ENCODE peak calls at places on chromosomes 3 and 15, in eight cellular contexts. V, Z, T, C, F, L, P and D are unnamed samples.

GRCh38 chr15:68211656-68212320 is 6.7 kb upstream of the CALML4 start:
- DNase-seq in V (no peak), Z (no peak), T (no peak), C (no peak), F (no peak), L (no peak), P (no peak), D (no peak)

GRCh38 chr15:72196409-72197044 is 1.1 kb downstream of the GRAMD2A start:
- DNase-seq in V (no peak), Z (no peak), T (no peak), C (no peak), F (no peak), L (no peak), P (no peak), D (peak)

GRCh38 chr3:155362808-155363689 is 69.6 kb upstream of the STRIT1 start:
- DNase-seq in V (no peak), Z (no peak), T (no peak), C (no peak), F (no peak), L (no peak), P (no peak), D (no peak)

GRCh38 chr15:92809880-92810361 is 90.2 kb upstream of the CHD2 start:
- DNase-seq in V (no peak), Z (peak), T (peak), C (no peak), F (no peak), L (no peak), P (peak), D (peak)

GRCh38 chr3:114451561-114452018 is 157.8 kb downstream of the TIGIT start:
- DNase-seq in V (no peak), Z (peak), T (peak), C (no peak), F (no peak), L (peak), P (no peak), D (no peak)

GRCh38 chr15:90264649-90265048 is 823 bp upstream of the NGRN start:
- DNase-seq in V (no peak), Z (peak), T (no peak), C (no peak), F (no peak), L (peak), P (no peak), D (no peak)

GRCh38 chr15:86611392-86612040 is 531.8 kb downstream of the AGBL1 start:
- DNase-seq in V (no peak), Z (no peak), T (no peak), C (no peak), F (no peak), L (no peak), P (no peak), D (no peak)

GRCh38 chr3:189803254-189803653 is 172.1 kb downstream of the TP63 start:
- DNase-seq in V (no peak), Z (no peak), T (no peak), C (no peak), F (no peak), L (no peak), P (no peak), D (no peak)

DNA sequence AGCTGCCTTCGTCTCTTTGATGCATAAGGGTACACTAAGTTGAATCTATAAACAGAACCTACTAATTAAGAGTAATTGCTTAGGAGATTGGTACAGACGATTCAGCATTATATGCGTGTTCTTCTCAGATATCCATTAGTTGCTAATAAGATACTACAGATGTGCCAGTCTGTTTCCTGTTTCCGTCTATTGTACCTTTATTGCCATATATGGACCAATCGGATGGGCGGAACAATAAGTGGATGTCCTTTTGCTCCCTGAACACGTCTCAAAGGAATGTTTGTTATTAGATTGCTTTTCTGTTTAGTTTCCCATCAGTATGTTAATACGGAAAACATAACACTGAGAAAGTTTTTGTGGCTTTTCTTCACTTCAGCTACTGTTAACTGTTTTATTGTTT is 276.6 kb upstream of the RARB start:
- DNase-seq in V (no peak), Z (no peak), T (no peak), C (no peak), F (no peak), L (no peak), P (no peak), D (no peak)
- TF ChIP-seq CTCF in V (no peak), Z (no peak), T (no peak), C (no peak), F (no peak), L (no peak), P (no peak), D (no peak)

GRCh38 chr15:75720787-75721461 is 8.3 kb upstream of the CSPG4 start:
- DNase-seq in V (peak), Z (peak), T (peak), C (no peak), F (no peak), L (peak), P (peak), D (no peak)
- TF ChIP-seq CTCF in V (no peak), Z (peak), T (peak), C (no peak), F (no peak), L (no peak), P (no peak), D (peak)

DNA sequence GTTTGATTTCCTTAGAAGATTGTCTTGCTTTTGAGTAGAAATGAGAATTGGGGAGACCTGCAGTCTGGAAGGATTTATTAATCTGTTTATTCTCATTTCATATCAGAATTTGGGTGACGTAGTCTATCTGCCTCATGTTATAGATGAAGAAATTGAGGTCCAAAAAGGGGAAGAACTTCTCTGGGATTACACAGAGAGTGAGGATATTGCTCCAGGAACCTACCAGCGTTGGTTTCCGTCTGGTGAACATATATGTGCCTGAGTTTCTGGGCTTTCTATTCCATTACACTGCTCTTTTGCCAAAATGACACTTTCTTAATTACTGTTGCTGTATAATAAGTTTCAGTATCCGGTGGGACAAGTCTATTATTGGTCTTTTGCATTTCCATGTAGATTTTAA is 51.9 kb downstream of the CTDSPL start:
- DNase-seq in V (no peak), Z (no peak), T (no peak), C (no peak), F (no peak), L (no peak), P (no peak), D (no peak)
- TF ChIP-seq CTCF in V (no peak), Z (no peak), T (no peak), C (no peak), F (no peak), L (no peak), P (no peak), D (no peak)

DNA sequence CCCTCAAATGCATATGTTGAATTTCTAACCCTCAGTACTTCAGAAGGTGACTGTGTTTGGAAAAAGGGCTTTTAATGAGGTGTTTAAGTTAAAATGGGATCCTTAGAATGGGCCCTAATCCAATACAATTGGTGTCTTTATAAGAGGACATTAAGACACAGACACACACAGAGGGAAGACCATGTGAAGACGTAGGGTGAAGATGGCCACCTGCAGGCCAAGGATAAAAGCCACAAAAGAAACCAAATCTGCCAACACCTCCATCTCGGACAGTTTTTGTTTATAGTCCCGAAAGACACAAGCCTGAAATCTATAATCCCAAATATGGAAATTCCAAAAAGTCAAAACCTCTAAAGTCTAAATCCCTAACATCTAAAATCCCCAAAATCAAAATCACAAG is 4.1 kb upstream of the MASP1 start:
- DNase-seq in V (no peak), Z (no peak), T (no peak), C (no peak), F (no peak), L (no peak), P (no peak), D (no peak)
- TF ChIP-seq CTCF in V (no peak), Z (no peak), T (no peak), C (no peak), F (no peak), L (no peak), P (peak), D (no peak)

GRCh38 chr15:73631915-73632669 is 1.1 kb downstream of the NPTN start:
- DNase-seq in V (no peak), Z (peak), T (peak), C (no peak), F (no peak), L (no peak), P (peak), D (no peak)

GRCh38 chr15:73628976-73629854 is 4.0 kb downstream of the NPTN start:
- DNase-seq in V (no peak), Z (no peak), T (no peak), C (no peak), F (no peak), L (no peak), P (peak), D (no peak)

GRCh38 chr15:73630030-73630429 is 3.2 kb downstream of the NPTN start:
- DNase-seq in V (no peak), Z (no peak), T (no peak), C (no peak), F (no peak), L (no peak), P (no peak), D (no peak)

GRCh38 chr15:73632670-73633058 is 525 bp downstream of the NPTN start:
- DNase-seq in V (no peak), Z (no peak), T (no peak), C (no peak), F (no peak), L (peak), P (peak), D (no peak)

DNA sequence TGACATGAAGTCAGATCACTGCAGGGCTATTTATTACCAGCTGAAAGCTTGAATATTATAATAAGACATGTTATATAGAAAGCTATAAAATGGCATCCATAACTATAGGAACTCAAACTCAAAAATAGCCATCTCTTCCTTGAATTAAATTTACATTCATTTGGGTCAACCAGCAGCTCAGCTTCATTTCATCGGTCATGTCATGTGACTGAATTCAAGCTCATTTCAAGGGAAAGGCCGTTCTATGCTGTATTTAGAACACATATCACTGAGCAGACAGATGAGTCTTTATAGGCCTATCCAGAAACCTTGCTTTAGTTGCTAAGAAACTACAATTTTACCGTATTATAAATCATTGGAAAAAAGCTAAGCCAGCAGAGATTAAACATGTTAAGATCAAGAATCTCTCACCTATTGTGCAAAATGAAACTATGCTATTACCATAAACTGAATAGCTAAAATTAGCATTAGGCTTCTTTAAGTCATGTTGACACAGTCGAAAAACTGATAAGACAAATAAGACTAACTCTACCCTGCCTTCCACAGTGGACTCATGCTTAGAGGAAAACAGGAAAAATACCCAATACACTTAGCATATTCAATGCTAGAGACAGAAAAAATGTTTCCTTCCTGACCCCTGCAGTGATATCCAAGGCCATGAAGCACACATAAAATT is 2.3 kb downstream of the NPTN start:
- DNase-seq in V (no peak), Z (no peak), T (no peak), C (no peak), F (no peak), L (no peak), P (no peak), D (no peak)
- TF ChIP-seq CTCF in V (no peak), Z (no peak), T (no peak), C (no peak), F (no peak), L (no peak), P (no peak), D (no peak)

GRCh38 chr3:52289747-52290595 is 2.3 kb downstream of the GLYCTK start:
- DNase-seq in V (no peak), Z (peak), T (peak), C (no peak), F (no peak), L (peak), P (no peak), D (no peak)
- TF ChIP-seq CTCF in V (no peak), Z (no peak), T (peak), C (no peak), F (peak), L (no peak), P (no peak), D (no peak)

GRCh38 chr3:133937061-133937686 is 41.5 kb upstream of the RAB6B start:
- DNase-seq in V (no peak), Z (peak), T (no peak), C (no peak), F (no peak), L (peak), P (peak), D (no peak)

GRCh38 chr3:133935843-133936825 is 40.5 kb upstream of the RAB6B start:
- DNase-seq in V (no peak), Z (peak), T (no peak), C (no peak), F (no peak), L (peak), P (no peak), D (no peak)

GRCh38 chr3:133939496-133939835 is 43.8 kb upstream of the RAB6B start:
- DNase-seq in V (no peak), Z (no peak), T (no peak), C (no peak), F (no peak), L (peak), P (no peak), D (no peak)

GRCh38 chr3:133938770-133939495 is 43.3 kb upstream of the RAB6B start:
- DNase-seq in V (no peak), Z (peak), T (no peak), C (no peak), F (no peak), L (peak), P (no peak), D (no peak)

GRCh38 chr3:133937756-133938601 is 42.3 kb upstream of the RAB6B start:
- DNase-seq in V (no peak), Z (peak), T (no peak), C (no peak), F (peak), L (peak), P (no peak), D (no peak)
- TF ChIP-seq CTCF in V (no peak), Z (no peak), T (no peak), C (no peak), F (no peak), L (no peak), P (no peak), D (no peak)

GRCh38 chr15:28935316-28935715 is 49.5 kb downstream of the APBA2 start:
- DNase-seq in V (peak), Z (no peak), T (no peak), C (no peak), F (no peak), L (no peak), P (peak), D (peak)
- TF ChIP-seq CTCF in V (peak), Z (no peak), T (no peak), C (no peak), F (no peak), L (no peak), P (peak), D (peak)

DNA sequence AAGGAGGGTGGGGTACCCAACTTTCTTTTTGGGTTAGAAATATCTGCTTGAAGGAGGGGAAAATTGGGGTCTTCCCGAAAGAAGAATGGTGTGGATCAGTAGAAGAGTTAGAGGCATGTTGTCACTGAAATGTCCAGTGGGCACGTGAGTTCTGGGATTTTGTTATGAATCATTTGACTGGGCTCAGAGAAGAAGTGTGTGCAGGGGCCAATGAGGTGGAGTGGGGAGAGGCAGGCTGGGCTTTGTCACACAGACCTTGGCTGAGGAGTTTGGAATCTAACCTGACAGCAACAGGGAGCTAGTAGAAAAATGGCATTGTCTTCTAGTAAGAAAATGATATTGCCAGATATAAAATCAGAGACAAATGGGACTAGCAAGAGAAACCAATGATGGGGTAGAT is 436.8 kb downstream of the MFSD1 start:
- DNase-seq in V (no peak), Z (no peak), T (no peak), C (no peak), F (no peak), L (no peak), P (no peak), D (no peak)
- TF ChIP-seq CTCF in V (no peak), Z (no peak), T (no peak), C (no peak), F (no peak), L (no peak), P (no peak), D (no peak)

DNA sequence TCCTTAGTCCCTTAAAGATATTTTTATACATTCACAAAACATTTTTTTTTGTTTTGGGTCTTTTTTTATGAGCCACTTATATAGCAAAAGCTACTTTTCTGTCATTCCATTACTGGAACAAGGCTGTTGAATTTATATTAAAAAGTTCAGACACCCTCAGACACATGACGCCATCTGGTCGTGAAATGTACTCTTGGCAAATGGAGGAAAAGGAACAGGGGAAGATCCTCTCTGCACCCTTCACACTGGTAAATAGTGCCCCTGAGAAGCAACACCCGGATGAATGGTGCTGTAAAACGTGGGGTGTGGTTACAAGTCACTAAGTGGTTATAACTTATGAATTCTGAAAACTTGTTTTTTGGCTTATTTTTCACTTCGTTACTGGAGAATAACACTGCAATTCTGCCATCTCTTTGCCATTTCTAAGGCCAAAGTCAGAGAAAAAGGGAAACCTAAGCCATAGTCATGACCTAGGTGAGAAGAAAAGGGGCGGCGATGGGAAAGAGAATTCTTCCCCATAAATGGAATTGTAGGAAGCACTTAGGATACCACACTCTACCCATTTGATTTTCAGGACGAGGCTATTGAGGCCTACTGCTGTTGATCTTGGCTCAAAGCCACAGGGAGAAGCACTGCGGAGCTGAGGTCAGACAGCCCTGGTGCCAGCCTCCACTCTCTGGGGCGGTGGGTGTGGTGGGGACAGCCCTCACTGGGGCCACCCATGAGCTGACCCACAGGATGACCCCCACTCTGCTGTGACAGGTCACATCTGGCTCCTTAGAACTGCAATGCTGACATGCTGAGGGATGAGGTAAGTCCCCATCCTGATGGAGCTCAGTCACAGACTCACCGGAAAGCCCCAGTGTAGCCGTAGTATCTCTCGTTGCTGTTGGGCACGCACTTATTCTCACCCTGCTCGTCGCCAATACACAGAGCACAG is 21.8 kb downstream of the LTF start:
- DNase-seq in V (peak), Z (peak), T (peak), C (no peak), F (no peak), L (peak), P (no peak), D (peak)
- TF ChIP-seq CTCF in V (no peak), Z (no peak), T (peak), C (no peak), F (peak), L (no peak), P (no peak), D (peak)